ENCODE peak calls at places on chromosome 6, in four cellular contexts. One of them, this sample, is unnamed.

GRCh38 chr6:3868544-3868943 is 19.4 kb downstream of the FAM50B start:
- DNase-seq in H1: no peak
- DNase-seq in H9: no peak
- DNase-seq in neuronal stem cell: no peak
- DNase-seq in this sample: no peak

GRCh38 chr6:138514860-138515540 is 15.7 kb upstream of the NHSL1 start:
- DNase-seq in H1: no peak
- DNase-seq in H9: no peak
- DNase-seq in neuronal stem cell: no peak
- DNase-seq in this sample: no peak

GRCh38 chr6:55449219-55449618 is 122.0 kb downstream of the GFRAL start:
- DNase-seq in H1: no peak
- DNase-seq in H9: peak; percentile 32
- DNase-seq in neuronal stem cell: no peak
- DNase-seq in this sample: no peak

GRCh38 chr6:154615483-154616025 is 105.1 kb upstream of the CNKSR3 start:
- DNase-seq in H1: no peak
- DNase-seq in H9: peak; percentile 60
- DNase-seq in neuronal stem cell: no peak
- DNase-seq in this sample: no peak

GRCh38 chr6:10511477-10511876 is 9.7 kb upstream of the GCNT2 start:
- DNase-seq in H1: no peak
- DNase-seq in H9: no peak
- DNase-seq in neuronal stem cell: no peak
- DNase-seq in this sample: no peak

GRCh38 chr6:146595981-146596731 is 2.6 kb upstream of the ADGB start:
- DNase-seq in H1: no peak
- DNase-seq in H9: no peak
- DNase-seq in neuronal stem cell: no peak
- DNase-seq in this sample: no peak

GRCh38 chr6:153003294-153003645 is 761 bp upstream of the MTRF1L start:
- DNase-seq in H1: no peak
- DNase-seq in H9: no peak
- DNase-seq in neuronal stem cell: no peak
- DNase-seq in this sample: peak; percentile 28

GRCh38 chr6:142605922-142606321 is 304.1 kb downstream of the ADGRG6 start:
- DNase-seq in H1: no peak
- DNase-seq in H9: no peak
- DNase-seq in neuronal stem cell: no peak
- DNase-seq in this sample: no peak

GRCh38 chr6:3697609-3698008 is 53.9 kb downstream of the PXDC1 start:
- DNase-seq in H1: no peak
- DNase-seq in H9: no peak
- DNase-seq in neuronal stem cell: no peak
- DNase-seq in this sample: no peak

GRCh38 chr6:109456283-109456583 is 661 bp upstream of the MICAL1 start:
- DNase-seq in H1: no peak
- DNase-seq in H9: no peak
- DNase-seq in neuronal stem cell: no peak
- DNase-seq in this sample: no peak
- H3K4me1 ChIP-seq in H1: peaks cover 16% of the 10 kb centered on the region
- H3K4me1 ChIP-seq in H9: peaks cover 12% of the 10 kb centered on the region
- H3K4me1 ChIP-seq in neuronal stem cell: peaks cover 8% of the 10 kb centered on the region
- H3K4me1 ChIP-seq in this sample: peaks cover 9% of the 10 kb centered on the region

DNA sequence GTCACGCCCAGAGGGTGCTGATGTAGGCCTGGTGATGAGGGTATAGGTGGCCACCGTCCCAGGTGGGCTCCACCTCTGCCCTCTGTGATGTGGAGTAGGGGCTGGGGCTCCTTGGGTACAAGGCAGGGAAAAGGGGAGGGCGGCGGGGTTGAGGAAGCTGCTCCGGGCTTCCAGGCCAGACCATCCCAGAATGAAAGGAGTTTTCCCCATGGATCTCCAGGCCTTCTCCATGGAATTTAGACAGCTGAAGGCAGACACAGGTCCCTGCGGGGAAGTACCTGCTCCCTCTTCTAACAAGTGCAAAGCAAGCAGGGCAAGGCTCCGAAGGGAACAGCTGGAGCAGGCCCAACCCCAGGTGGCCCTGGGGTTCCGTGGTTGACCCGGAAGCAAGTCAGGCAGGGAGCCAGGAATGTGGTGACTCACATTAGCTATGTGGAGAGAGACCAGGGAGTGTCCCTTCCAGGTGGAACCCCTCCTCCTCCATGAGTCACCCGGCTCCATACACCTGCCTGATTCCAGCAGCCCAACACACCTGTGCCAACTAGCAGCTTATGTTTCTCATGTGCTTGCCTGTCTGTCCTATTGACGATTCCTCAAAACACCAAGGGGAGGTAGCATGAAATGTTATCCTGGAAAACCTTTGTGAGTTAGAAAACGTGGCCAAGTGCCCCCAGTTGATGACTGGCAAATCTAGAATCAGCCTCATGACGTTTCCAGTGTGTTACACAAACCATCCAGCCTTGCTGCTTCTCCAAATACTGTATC is 59.7 kb upstream of the SNX9 start:
- DNase-seq in H1: peak; percentile 85
- DNase-seq in H9: peak; percentile 98
- DNase-seq in neuronal stem cell: no peak
- DNase-seq in this sample: peak; percentile 96
- H4K8ac ChIP-seq in H1: no peak overlapping the region
- H4K8ac ChIP-seq in H9: no peak overlapping the region
- H4K8ac ChIP-seq in neuronal stem cell: no peak overlapping the region
- H4K8ac ChIP-seq in this sample: peak overlapping the region; percentile 62

DNA sequence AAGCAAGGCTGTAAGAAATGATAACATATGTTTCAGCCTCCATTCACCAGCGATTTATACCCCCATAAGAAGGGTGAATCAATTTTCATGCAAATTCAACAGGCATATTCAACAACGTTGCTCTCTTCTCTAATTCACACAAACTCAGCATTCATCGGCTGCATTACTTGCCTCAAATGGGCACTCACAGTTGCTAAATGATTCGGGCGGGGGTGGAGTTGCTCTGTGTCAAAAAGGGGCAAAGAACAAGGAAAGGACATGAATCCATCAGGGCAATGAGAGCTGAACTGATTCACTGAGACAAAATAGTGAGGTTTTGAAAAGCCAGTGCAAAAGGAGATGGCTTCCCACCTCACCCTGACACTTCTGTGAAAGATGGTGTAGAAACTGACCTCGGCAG is 9.0 kb downstream of the MOXD1 start:
- DNase-seq in H1: no peak
- DNase-seq in H9: no peak
- DNase-seq in neuronal stem cell: no peak
- DNase-seq in this sample: no peak
- H2BK12ac ChIP-seq in H1: no peak overlapping the region
- H2BK12ac ChIP-seq in H9: no peak overlapping the region
- H2BK12ac ChIP-seq in neuronal stem cell: no peak overlapping the region
- H2BK12ac ChIP-seq in this sample: no peak overlapping the region

GRCh38 chr6:56547687-56548086 is 95.0 kb downstream of the DST start:
- DNase-seq in H1: no peak
- DNase-seq in H9: no peak
- DNase-seq in neuronal stem cell: no peak
- DNase-seq in this sample: no peak
- H3K4me1 ChIP-seq in H1: no peaks in the 10 kb centered on the region
- H3K4me1 ChIP-seq in H9: no peaks in the 10 kb centered on the region
- H3K4me1 ChIP-seq in neuronal stem cell: peaks cover 4% of the 10 kb centered on the region
- H3K4me1 ChIP-seq in this sample: no peaks in the 10 kb centered on the region

This sample was measured in trophoblast cell.